ENCODE peak calls at places on chromosomes 11 and 22, in eight cellular contexts. Z is 8988T, E is T-helper 1 cell, P is left ventricle myocardium inferior, B is MCF 10A, U is tibial nerve, O is Calu3, C is activated T-cell treated with anti-CD3 and anti-CD28 coated beads for 1 hour. Y is an unnamed sample.
A peak's percentile ranks its signal among the peaks of the same experiment; 100 is the strongest.

GRCh38 chr11:66498508-66498907 is 11.9 kb upstream of the BBS1 start:
- DNase-seq in Z (no peak), E (no peak), P (no peak), B (no peak), U (no peak), O (no peak), C (no peak), Y (no peak)

GRCh38 chr11:106818416-106818815 is 199.9 kb downstream of the GUCY1A2 start:
- DNase-seq in Z (no peak), E (no peak), P (no peak), B (no peak), U (no peak), O (no peak), C (no peak), Y (no peak)

GRCh38 chr22:36379593-36380361 is 8.0 kb downstream of the MYH9 start:
- DNase-seq in Z (no peak), E (peak; percentile 42), P (no peak), B (peak; percentile 42), U (no peak), O (peak; percentile 42), C (peak; percentile 47), Y (no peak)

GRCh38 chr11:373716-374551 is 4.6 kb downstream of the B4GALNT4 start:
- DNase-seq in Z (no peak), E (no peak), P (no peak), B (no peak), U (no peak), O (peak; percentile 38), C (no peak), Y (no peak)

GRCh38 chr11:92332986-92333385 is 108.4 kb downstream of the FAT3 start:
- DNase-seq in Z (no peak), E (no peak), P (no peak), B (no peak), U (no peak), O (no peak), C (no peak), Y (no peak)

GRCh38 chr11:57386178-57386945 is 4.1 kb downstream of the PRG2 start:
- DNase-seq in Z (no peak), E (no peak), P (no peak), B (no peak), U (no peak), O (no peak), C (no peak), Y (no peak)

GRCh38 chr22:42978453-42979103 is 36.4 kb downstream of the PACSIN2 start:
- DNase-seq in Z (no peak), E (no peak), P (no peak), B (peak; percentile 66), U (no peak), O (peak; percentile 44), C (no peak), Y (no peak)

GRCh38 chr11:103395612-103396011 is 286.4 kb downstream of the DYNC2H1 start:
- DNase-seq in Z (no peak), E (no peak), P (no peak), B (peak; percentile 23), U (no peak), O (no peak), C (no peak), Y (no peak)

GRCh38 chr11:64001552-64002427 is 15.6 kb downstream of the OTUB1 start:
- DNase-seq in Z (peak; percentile 66), E (no peak), P (peak; percentile 36), B (no peak), U (no peak), O (no peak), C (no peak), Y (no peak)

GRCh38 chr22:18078329-18079041 is 695 bp downstream of the PEX26 start:
- DNase-seq in Z (no peak), E (peak; percentile 12), P (no peak), B (peak; percentile 45), U (no peak), O (peak; percentile 69), C (no peak), Y (no peak)

GRCh38 chr11:102177126-102177525 is 66.9 kb downstream of the YAP1 start:
- DNase-seq in Z (no peak), E (no peak), P (no peak), B (no peak), U (no peak), O (no peak), C (no peak), Y (no peak)

GRCh38 chr11:23555085-23555484 is 694.8 kb upstream of the CCDC179 start:
- DNase-seq in Z (no peak), E (no peak), P (no peak), B (no peak), U (no peak), O (no peak), C (no peak), Y (no peak)

GRCh38 chr22:47162865-47163264 is 400.4 kb downstream of the TBC1D22A start:
- DNase-seq in Z (no peak), E (no peak), P (no peak), B (no peak), U (peak; percentile 3), O (no peak), C (no peak), Y (no peak)

GRCh38 chr22:32764330-32765116 is 37.0 kb upstream of the TIMP3 start:
- DNase-seq in Z (no peak), E (no peak), P (peak; percentile 65), B (peak; percentile 19), U (peak; percentile 45), O (no peak), C (no peak), Y (no peak)

GRCh38 chr11:118230088-118230487 is 5.3 kb upstream of the JAML start:
- DNase-seq in Z (no peak), E (no peak), P (no peak), B (no peak), U (no peak), O (no peak), C (no peak), Y (no peak)

GRCh38 chr11:40337118-40337517 is 1122.3 kb downstream of the LRRC4C start:
- DNase-seq in Z (no peak), E (no peak), P (no peak), B (no peak), U (no peak), O (no peak), C (no peak), Y (no peak)

GRCh38 chr22:32265882-32266767 is 11.0 kb upstream of the SLC5A4 start:
- DNase-seq in Z (peak; percentile 29), E (no peak), P (peak; percentile 53), B (peak; percentile 82), U (peak; percentile 33), O (peak; percentile 77), C (peak; percentile 56), Y (no peak)

GRCh38 chr11:94747136-94748110 is 20.7 kb upstream of the AMOTL1 start:
- DNase-seq in Z (no peak), E (no peak), P (no peak), B (peak; percentile 64), U (no peak), O (peak; percentile 20), C (no peak), Y (no peak)

GRCh38 chr11:808427-809286 is 1.1 kb upstream of the RPLP2 start:
- DNase-seq in Z (no peak), E (no peak), P (no peak), B (no peak), U (no peak), O (no peak), C (no peak), Y (no peak)

GRCh38 chr22:24330636-24331035 is 60.0 kb downstream of the SPECC1L start:
- DNase-seq in Z (no peak), E (no peak), P (no peak), B (peak; percentile 34), U (no peak), O (no peak), C (no peak), Y (no peak)

GRCh38 chr22:35795476-35795875 is 77.8 kb downstream of the APOL5 start:
- DNase-seq in Z (no peak), E (no peak), P (no peak), B (no peak), U (no peak), O (no peak), C (no peak), Y (no peak)

GRCh38 chr11:111905391-111905790 is 6.2 kb downstream of the CRYAB start:
- DNase-seq in Z (no peak), E (no peak), P (no peak), B (no peak), U (no peak), O (no peak), C (no peak), Y (no peak)

GRCh38 chr11:88666364-88666763 is 328.8 kb upstream of the CTSC start:
- DNase-seq in Z (no peak), E (no peak), P (no peak), B (no peak), U (no peak), O (no peak), C (no peak), Y (no peak)

GRCh38 chr22:23533328-23533762 is 46.7 kb downstream of the IGLL1 start:
- DNase-seq in Z (no peak), E (no peak), P (no peak), B (peak; percentile 34), U (no peak), O (peak; percentile 37), C (no peak), Y (no peak)

GRCh38 chr11:13440100-13440855 is 22.7 kb downstream of the BTBD10 start:
- DNase-seq in Z (no peak), E (no peak), P (no peak), B (peak; percentile 95), U (no peak), O (peak; percentile 29), C (no peak), Y (no peak)

GRCh38 chr11:56333156-56333555 is 12.7 kb upstream of the OR8K1 start:
- DNase-seq in Z (no peak), E (no peak), P (no peak), B (no peak), U (no peak), O (no peak), C (no peak), Y (no peak)

GRCh38 chr11:102422817-102423725 is 29.5 kb downstream of the TMEM123 start:
- DNase-seq in Z (no peak), E (no peak), P (no peak), B (no peak), U (no peak), O (no peak), C (no peak), Y (no peak)

GRCh38 chr11:1013628-1013935 is 22.9 kb downstream of the MUC6 start:
- DNase-seq in Z (no peak), E (no peak), P (no peak), B (no peak), U (no peak), O (no peak), C (no peak), Y (no peak)

GRCh38 chr11:19715373-19715772 is 2.7 kb downstream of the NAV2 start:
- DNase-seq in Z (no peak), E (no peak), P (no peak), B (peak; percentile 67), U (no peak), O (peak; percentile 36), C (no peak), Y (no peak)

GRCh38 chr11:79253280-79253679 is 187.6 kb downstream of the TENM4 start:
- DNase-seq in Z (no peak), E (no peak), P (no peak), B (no peak), U (no peak), O (no peak), C (no peak), Y (no peak)

GRCh38 chr11:125886997-125887372 is 483 bp upstream of the HYLS1 start:
- DNase-seq in Z (no peak), E (peak; percentile 22), P (peak; percentile 27), B (peak; percentile 57), U (no peak), O (no peak), C (peak; percentile 25), Y (peak; percentile 90)

GRCh38 chr22:17786435-17787158 is 12.3 kb upstream of the BID start:
- DNase-seq in Z (no peak), E (no peak), P (peak; percentile 85), B (peak; percentile 76), U (peak; percentile 32), O (no peak), C (no peak), Y (no peak)

GRCh38 chr22:41885576-41885975 is 29.3 kb downstream of the SHISA8 start:
- DNase-seq in Z (no peak), E (no peak), P (no peak), B (no peak), U (no peak), O (no peak), C (no peak), Y (no peak)

GRCh38 chr11:86255896-86256295 is 11.3 kb downstream of the EED start:
- DNase-seq in Z (no peak), E (no peak), P (no peak), B (no peak), U (no peak), O (no peak), C (no peak), Y (no peak)

Y was measured in vagina.